ENCODE peak calls at places on chromosomes 7 and 10, in six cellular contexts. One of them, this sample, is unnamed.

GRCh38 chr7:28020302-28020940 is 160.2 kb downstream of the JAZF1 start:
- DNase-seq in H9: peak; percentile 76
- DNase-seq in mammary epithelial cell: peak; percentile 73
- DNase-seq in GM23248: peak; percentile 85
- DNase-seq in neuronal stem cell: peak; percentile 67
- DNase-seq in trophoblast cell: peak; percentile 44
- DNase-seq in this sample: peak; percentile 49

GRCh38 chr7:70710011-70710480 is 421.9 kb upstream of the GALNT17 start:
- DNase-seq in H9: no peak
- DNase-seq in mammary epithelial cell: peak; percentile 86
- DNase-seq in GM23248: peak; percentile 63
- DNase-seq in neuronal stem cell: no peak
- DNase-seq in trophoblast cell: peak; percentile 27
- DNase-seq in this sample: peak; percentile 85

GRCh38 chr10:35890970-35891330 is 248.9 kb upstream of the FZD8 start:
- DNase-seq in H9: no peak
- DNase-seq in mammary epithelial cell: no peak
- DNase-seq in GM23248: no peak
- DNase-seq in neuronal stem cell: no peak
- DNase-seq in trophoblast cell: no peak
- DNase-seq in this sample: no peak

GRCh38 chr7:30977896-30978564 is 14.3 kb downstream of the GHRHR start:
- DNase-seq in H9: peak; percentile 80
- DNase-seq in mammary epithelial cell: peak; percentile 21
- DNase-seq in GM23248: peak; percentile 34
- DNase-seq in neuronal stem cell: no peak
- DNase-seq in trophoblast cell: no peak
- DNase-seq in this sample: no peak

GRCh38 chr7:129519464-129519863 is 17.1 kb downstream of the SMKR1 start:
- DNase-seq in H9: peak; percentile 52
- DNase-seq in mammary epithelial cell: no peak
- DNase-seq in GM23248: no peak
- DNase-seq in neuronal stem cell: no peak
- DNase-seq in trophoblast cell: no peak
- DNase-seq in this sample: no peak

GRCh38 chr7:4714767-4715384 is 32.8 kb downstream of the FOXK1 start:
- DNase-seq in H9: no peak
- DNase-seq in mammary epithelial cell: no peak
- DNase-seq in GM23248: no peak
- DNase-seq in neuronal stem cell: no peak
- DNase-seq in trophoblast cell: no peak
- DNase-seq in this sample: no peak

GRCh38 chr10:52551036-52551435 is 221.5 kb downstream of the MBL2 start:
- DNase-seq in H9: no peak
- DNase-seq in mammary epithelial cell: no peak
- DNase-seq in GM23248: no peak
- DNase-seq in neuronal stem cell: no peak
- DNase-seq in trophoblast cell: no peak
- DNase-seq in this sample: no peak

GRCh38 chr7:151459726-151460473 is 20.0 kb upstream of the CRYGN start:
- DNase-seq in H9: peak; percentile 61
- DNase-seq in mammary epithelial cell: peak; percentile 68
- DNase-seq in GM23248: peak; percentile 89
- DNase-seq in neuronal stem cell: peak; percentile 33
- DNase-seq in trophoblast cell: peak; percentile 50
- DNase-seq in this sample: no peak

GRCh38 chr7:70229242-70229641 is 631.0 kb downstream of the AUTS2 start:
- DNase-seq in H9: no peak
- DNase-seq in mammary epithelial cell: no peak
- DNase-seq in GM23248: peak; percentile 16
- DNase-seq in neuronal stem cell: no peak
- DNase-seq in trophoblast cell: no peak
- DNase-seq in this sample: no peak

GRCh38 chr10:42988517-42989395 is 88.1 kb upstream of the RET start:
- DNase-seq in H9: no peak
- DNase-seq in mammary epithelial cell: no peak
- DNase-seq in GM23248: no peak
- DNase-seq in neuronal stem cell: no peak
- DNase-seq in trophoblast cell: no peak
- DNase-seq in this sample: no peak

GRCh38 chr7:155509725-155510551 is 36.4 kb downstream of the CNPY1 start:
- DNase-seq in H9: peak; percentile 87
- DNase-seq in mammary epithelial cell: no peak
- DNase-seq in GM23248: no peak
- DNase-seq in neuronal stem cell: no peak
- DNase-seq in trophoblast cell: no peak
- DNase-seq in this sample: no peak

GRCh38 chr10:15461353-15462108 is 90.4 kb upstream of the FAM171A1 start:
- DNase-seq in H9: no peak
- DNase-seq in mammary epithelial cell: peak; percentile 9
- DNase-seq in GM23248: peak; percentile 94
- DNase-seq in neuronal stem cell: no peak
- DNase-seq in trophoblast cell: peak; percentile 73
- DNase-seq in this sample: no peak

GRCh38 chr10:110609592-110609991 is 34.5 kb upstream of the RBM20 start:
- DNase-seq in H9: no peak
- DNase-seq in mammary epithelial cell: no peak
- DNase-seq in GM23248: no peak
- DNase-seq in neuronal stem cell: no peak
- DNase-seq in trophoblast cell: no peak
- DNase-seq in this sample: no peak

GRCh38 chr7:158850390-158851174 is 5.8 kb upstream of the DYNC2I1 start:
- DNase-seq in H9: no peak
- DNase-seq in mammary epithelial cell: no peak
- DNase-seq in GM23248: no peak
- DNase-seq in neuronal stem cell: no peak
- DNase-seq in trophoblast cell: no peak
- DNase-seq in this sample: no peak

GRCh38 chr10:103256613-103257012 is 10.9 kb downstream of the RPEL1 start:
- DNase-seq in H9: no peak
- DNase-seq in mammary epithelial cell: no peak
- DNase-seq in GM23248: no peak
- DNase-seq in neuronal stem cell: no peak
- DNase-seq in trophoblast cell: no peak
- DNase-seq in this sample: no peak

DNA sequence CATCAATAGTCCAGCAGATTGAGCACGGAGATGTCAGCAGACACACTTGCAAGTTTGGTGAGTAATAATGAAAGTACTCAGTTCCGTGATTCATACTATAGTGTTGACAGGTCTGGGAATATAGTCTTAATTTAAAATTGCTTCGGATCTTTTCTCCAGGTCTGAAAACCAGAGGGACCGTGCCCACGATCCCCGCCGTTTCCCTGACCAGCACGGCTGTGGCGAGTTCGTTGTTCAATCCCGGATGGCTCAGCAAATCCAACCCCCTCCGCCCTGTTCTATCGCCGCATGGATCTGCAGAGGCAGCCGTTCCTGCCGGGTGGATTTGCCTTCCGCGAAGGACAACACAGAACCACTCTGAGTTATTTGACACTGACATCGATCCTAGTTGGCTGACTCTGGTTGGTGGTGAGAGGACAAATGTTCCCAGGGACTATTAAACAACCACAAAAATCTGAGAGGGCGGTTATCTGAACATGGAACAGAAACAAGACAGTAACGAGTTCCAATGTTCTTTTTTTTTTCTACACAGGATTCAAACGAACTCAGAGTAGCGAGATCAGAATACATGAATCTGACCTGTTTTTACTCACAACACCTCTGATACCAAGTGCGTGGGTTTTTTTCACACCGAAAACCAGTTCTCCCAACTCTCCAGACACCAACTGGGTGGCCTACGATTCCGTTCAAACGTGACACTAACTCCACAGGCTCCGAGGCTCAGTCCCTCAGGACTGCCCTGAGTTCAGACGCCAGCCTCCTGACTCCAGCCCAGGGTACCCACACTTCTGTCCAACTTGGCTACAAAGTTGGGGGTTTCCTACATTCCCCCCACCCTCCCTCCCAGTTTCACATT is 52.7 kb downstream of the RBM17 start:
- DNase-seq in H9: no peak
- DNase-seq in mammary epithelial cell: peak; percentile 67
- DNase-seq in GM23248: peak; percentile 93
- DNase-seq in neuronal stem cell: no peak
- DNase-seq in trophoblast cell: no peak
- DNase-seq in this sample: no peak
- H2AFZ ChIP-seq in H9: no peak overlapping the region
- H2AFZ ChIP-seq in mammary epithelial cell: peak overlapping the region; percentile 2
- H2AFZ ChIP-seq in GM23248: peak overlapping the region; percentile 55
- H2AFZ ChIP-seq in neuronal stem cell: no peak overlapping the region
- H2AFZ ChIP-seq in trophoblast cell: no peak overlapping the region
- H2AFZ ChIP-seq in this sample: no peak overlapping the region

GRCh38 chr7:19023477-19023876 is 94.0 kb downstream of the TWIST1 start:
- DNase-seq in H9: no peak
- DNase-seq in mammary epithelial cell: no peak
- DNase-seq in GM23248: no peak
- DNase-seq in neuronal stem cell: no peak
- DNase-seq in trophoblast cell: no peak
- DNase-seq in this sample: no peak

GRCh38 chr7:19024261-19024660 is 93.2 kb downstream of the TWIST1 start:
- DNase-seq in H9: no peak
- DNase-seq in mammary epithelial cell: peak; percentile 45
- DNase-seq in GM23248: peak; percentile 66
- DNase-seq in neuronal stem cell: no peak
- DNase-seq in trophoblast cell: no peak
- DNase-seq in this sample: no peak

GRCh38 chr7:19030280-19030679 is 87.2 kb downstream of the TWIST1 start:
- DNase-seq in H9: no peak
- DNase-seq in mammary epithelial cell: peak; percentile 37
- DNase-seq in GM23248: peak; percentile 62
- DNase-seq in neuronal stem cell: no peak
- DNase-seq in trophoblast cell: no peak
- DNase-seq in this sample: no peak

DNA sequence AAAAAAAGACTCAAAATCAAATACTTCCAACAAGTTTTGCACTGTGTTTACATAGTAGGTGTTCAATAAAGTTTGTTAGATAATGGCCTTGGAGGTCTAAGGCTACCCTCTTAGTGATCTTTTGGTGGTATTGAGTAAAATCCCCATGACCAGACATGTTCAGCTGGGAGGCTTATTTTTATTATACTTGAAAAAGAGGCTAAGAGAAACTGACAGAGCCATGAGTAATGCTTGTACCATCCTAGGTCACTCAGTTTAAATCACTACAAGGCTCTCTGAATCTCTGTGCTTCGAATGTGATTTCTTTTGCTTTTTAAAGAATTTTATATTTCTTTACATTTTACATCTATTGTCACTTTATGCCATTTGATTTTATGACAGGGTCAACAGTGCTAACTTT is 90.5 kb downstream of the TWIST1 start:
- DNase-seq in H9: no peak
- DNase-seq in mammary epithelial cell: peak; percentile 79
- DNase-seq in GM23248: peak; percentile 63
- DNase-seq in neuronal stem cell: no peak
- DNase-seq in trophoblast cell: no peak
- DNase-seq in this sample: no peak
- H3K27ac ChIP-seq in H9: no peak overlapping the region
- H3K27ac ChIP-seq in mammary epithelial cell: peak overlapping the region; percentile 40
- H3K27ac ChIP-seq in GM23248: no peak overlapping the region
- H3K27ac ChIP-seq in neuronal stem cell: no peak overlapping the region
- H3K27ac ChIP-seq in trophoblast cell: no peak overlapping the region
- H3K27ac ChIP-seq in this sample: peak overlapping the region; percentile 2

GRCh38 chr10:97134983-97135382 is 50.8 kb downstream of the SLIT1 start:
- DNase-seq in H9: no peak
- DNase-seq in mammary epithelial cell: no peak
- DNase-seq in GM23248: no peak
- DNase-seq in neuronal stem cell: no peak
- DNase-seq in trophoblast cell: no peak
- DNase-seq in this sample: no peak

GRCh38 chr10:97138777-97139317 is 46.9 kb downstream of the SLIT1 start:
- DNase-seq in H9: no peak
- DNase-seq in mammary epithelial cell: no peak
- DNase-seq in GM23248: no peak
- DNase-seq in neuronal stem cell: no peak
- DNase-seq in trophoblast cell: no peak
- DNase-seq in this sample: no peak

GRCh38 chr10:97138174-97138573 is 47.6 kb downstream of the SLIT1 start:
- DNase-seq in H9: peak; percentile 61
- DNase-seq in mammary epithelial cell: no peak
- DNase-seq in GM23248: no peak
- DNase-seq in neuronal stem cell: no peak
- DNase-seq in trophoblast cell: peak; percentile 4
- DNase-seq in this sample: no peak

GRCh38 chr10:97135464-97135863 is 50.3 kb downstream of the SLIT1 start:
- DNase-seq in H9: no peak
- DNase-seq in mammary epithelial cell: no peak
- DNase-seq in GM23248: no peak
- DNase-seq in neuronal stem cell: no peak
- DNase-seq in trophoblast cell: no peak
- DNase-seq in this sample: no peak

GRCh38 chr10:97136744-97137143 is 49.0 kb downstream of the SLIT1 start:
- DNase-seq in H9: no peak
- DNase-seq in mammary epithelial cell: no peak
- DNase-seq in GM23248: no peak
- DNase-seq in neuronal stem cell: no peak
- DNase-seq in trophoblast cell: no peak
- DNase-seq in this sample: no peak
- H3K27me3 ChIP-seq in H9: no peaks in the 10 kb centered on the region
- H3K27me3 ChIP-seq in mammary epithelial cell: no peaks in the 10 kb centered on the region
- H3K27me3 ChIP-seq in GM23248: peaks cover 14% of the 10 kb centered on the region
- H3K27me3 ChIP-seq in neuronal stem cell: no peaks in the 10 kb centered on the region
- H3K27me3 ChIP-seq in trophoblast cell: peaks cover 3% of the 10 kb centered on the region
- H3K27me3 ChIP-seq in this sample: peaks cover 26% of the 10 kb centered on the region

DNA sequence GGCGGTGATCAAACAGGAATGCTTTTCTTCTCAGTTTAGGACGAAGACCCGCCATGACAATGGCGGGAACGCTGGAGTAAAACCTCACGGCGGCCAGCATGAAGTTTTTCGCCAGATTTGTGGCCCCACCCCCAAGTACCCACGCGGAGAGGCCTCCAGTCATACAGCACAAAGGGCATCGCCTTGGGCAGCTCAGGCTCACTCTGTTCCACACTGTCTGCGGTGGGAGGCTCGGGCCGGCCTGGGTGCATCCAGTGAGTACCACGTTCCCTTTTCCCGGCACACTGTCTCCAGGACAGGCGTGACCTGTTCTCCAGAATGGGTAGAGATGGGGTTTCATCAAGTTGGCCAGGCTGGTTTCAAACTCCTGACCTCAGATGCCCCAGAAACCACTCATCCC is 27.3 kb downstream of the ASB13 start:
- DNase-seq in H9: no peak
- DNase-seq in mammary epithelial cell: no peak
- DNase-seq in GM23248: no peak
- DNase-seq in neuronal stem cell: no peak
- DNase-seq in trophoblast cell: no peak
- DNase-seq in this sample: no peak
- H2AFZ ChIP-seq in H9: no peak overlapping the region
- H2AFZ ChIP-seq in mammary epithelial cell: no peak overlapping the region
- H2AFZ ChIP-seq in GM23248: no peak overlapping the region
- H2AFZ ChIP-seq in neuronal stem cell: no peak overlapping the region
- H2AFZ ChIP-seq in trophoblast cell: no peak overlapping the region
- H2AFZ ChIP-seq in this sample: no peak overlapping the region

DNA sequence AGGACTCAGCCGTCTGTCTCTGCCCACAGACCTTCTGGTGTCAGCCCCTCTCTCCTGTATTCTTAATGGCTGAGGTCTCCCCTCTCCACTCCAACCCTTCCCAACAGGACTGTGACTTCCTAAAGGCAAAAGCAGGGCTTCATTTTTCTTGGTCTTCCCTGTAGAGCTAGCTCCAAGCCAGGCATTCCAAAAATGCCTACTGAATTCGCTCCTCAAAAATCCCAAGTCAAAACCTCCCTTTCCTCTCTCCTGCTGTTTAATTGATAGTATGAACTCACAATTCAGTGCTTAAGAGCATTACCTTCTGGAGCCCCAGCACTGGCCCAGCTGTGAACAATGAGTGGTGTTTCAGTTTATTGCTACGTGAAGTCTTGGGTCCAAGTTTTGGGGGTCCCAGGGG is 628.4 kb downstream of the PARD3 start:
- DNase-seq in H9: no peak
- DNase-seq in mammary epithelial cell: no peak
- DNase-seq in GM23248: no peak
- DNase-seq in neuronal stem cell: no peak
- DNase-seq in trophoblast cell: no peak
- DNase-seq in this sample: no peak
- H3K27ac ChIP-seq in H9: no peak overlapping the region
- H3K27ac ChIP-seq in mammary epithelial cell: no peak overlapping the region
- H3K27ac ChIP-seq in GM23248: no peak overlapping the region
- H3K27ac ChIP-seq in neuronal stem cell: peak overlapping the region; percentile 41
- H3K27ac ChIP-seq in trophoblast cell: no peak overlapping the region
- H3K27ac ChIP-seq in this sample: no peak overlapping the region

This sample was measured in keratinocyte.